ENCODE peak calls at places on chromosomes 16 and 17, in seven cellular contexts. M is EL; B is DMS 273 treated with DMSO at 0.1 percent for 48 hours; U is osteocyte; S is glutamatergic neuron; D is activated naive CD8-positive, alpha-beta T cell treated with anti-CD3 and anti-CD28 coated beads for 36 hours; Q is A172. N is an unnamed sample.

GRCh38 chr17:29880031-29880430 is 50.0 kb downstream of the SSH2 start:
- DNase-seq in U (no peak), B (no peak), Q (no peak), S (no peak), D (no peak), M (no peak), N (no peak)

GRCh38 chr16:7086842-7087616 is 245.6 kb upstream of the RBFOX1 start:
- DNase-seq in D (no peak), U (no peak), Q (no peak), B (no peak), S (peak), M (no peak), N (peak)

GRCh38 chr17:1362065-1362848 is 37.8 kb downstream of the YWHAE start:
- DNase-seq in S (no peak), B (no peak), Q (no peak), U (no peak), M (no peak), D (peak), N (no peak)

GRCh38 chr16:66045626-66046025 is 320.9 kb upstream of the CDH5 start:
- DNase-seq in D (no peak), B (no peak), M (peak), Q (no peak), S (no peak), U (no peak), N (no peak)

GRCh38 chr17:41781404-41782110 is 5.0 kb downstream of the JUP start:
- DNase-seq in D (no peak), S (peak), M (no peak), Q (no peak), U (no peak), B (no peak), N (no peak)

GRCh38 chr16:50269769-50270509 is 3.6 kb downstream of the ADCY7 start:
- DNase-seq in B (no peak), D (no peak), S (no peak), U (no peak), Q (no peak), M (no peak), N (no peak)

GRCh38 chr17:13702266-13702665 is 100.5 kb upstream of the HS3ST3A1 start:
- DNase-seq in Q (no peak), D (no peak), S (no peak), B (no peak), M (peak), U (no peak), N (no peak)

GRCh38 chr16:31382485-31383161 is 10.5 kb upstream of the ITGAD start:
- DNase-seq in D (peak), U (no peak), S (peak), Q (peak), M (peak), B (no peak), N (peak)

GRCh38 chr17:80758793-80759673 is 214.4 kb downstream of the RPTOR start:
- DNase-seq in D (peak), Q (no peak), M (peak), S (no peak), U (no peak), B (no peak), N (no peak)

N was measured in H4.